ENCODE peak calls at places on chromosomes 6 and 20, in nine cellular contexts. One of them, this sample, is unnamed.

GRCh38 chr6:92888316-92888715 is 531.0 kb downstream of the EPHA7 start:
- DNase-seq in iris pigment epithelial cell: no peak
- DNase-seq in fibroblast of the aortic adventitia: no peak
- DNase-seq in ACHN: no peak
- DNase-seq in mesenchymal stem cell: no peak
- DNase-seq in activated CD8-positive, alpha-beta T cell treated with anti-CD3 and anti-CD28 coated beads for 36 hours: no peak
- DNase-seq in T1000: no peak
- DNase-seq in NCI-H2029 treated with DMSO at 0.1 percent for 48 hours: no peak
- DNase-seq in amniotic stem cell: no peak
- DNase-seq in this sample: no peak

GRCh38 chr6:139872635-139873034 is 498.2 kb upstream of the CITED2 start:
- DNase-seq in activated CD8-positive, alpha-beta T cell treated with anti-CD3 and anti-CD28 coated beads for 36 hours: no peak
- DNase-seq in ACHN: no peak
- DNase-seq in mesenchymal stem cell: no peak
- DNase-seq in T1000: no peak
- DNase-seq in NCI-H2029 treated with DMSO at 0.1 percent for 48 hours: no peak
- DNase-seq in amniotic stem cell: no peak
- DNase-seq in fibroblast of the aortic adventitia: peak
- DNase-seq in iris pigment epithelial cell: no peak
- DNase-seq in this sample: no peak

GRCh38 chr6:122107256-122107655 is 292.2 kb upstream of the HSF2 start:
- DNase-seq in amniotic stem cell: no peak
- DNase-seq in iris pigment epithelial cell: no peak
- DNase-seq in activated CD8-positive, alpha-beta T cell treated with anti-CD3 and anti-CD28 coated beads for 36 hours: no peak
- DNase-seq in ACHN: no peak
- DNase-seq in fibroblast of the aortic adventitia: no peak
- DNase-seq in T1000: no peak
- DNase-seq in NCI-H2029 treated with DMSO at 0.1 percent for 48 hours: no peak
- DNase-seq in mesenchymal stem cell: no peak
- DNase-seq in this sample: no peak

GRCh38 chr20:34516874-34517542 is 786 bp downstream of the DYNLRB1 start:
- DNase-seq in iris pigment epithelial cell: peak
- DNase-seq in NCI-H2029 treated with DMSO at 0.1 percent for 48 hours: no peak
- DNase-seq in fibroblast of the aortic adventitia: peak
- DNase-seq in mesenchymal stem cell: peak
- DNase-seq in T1000: no peak
- DNase-seq in activated CD8-positive, alpha-beta T cell treated with anti-CD3 and anti-CD28 coated beads for 36 hours: peak
- DNase-seq in amniotic stem cell: no peak
- DNase-seq in ACHN: peak
- DNase-seq in this sample: peak

GRCh38 chr20:4944918-4945317 is 56.4 kb downstream of the SLC23A2 start:
- DNase-seq in amniotic stem cell: no peak
- DNase-seq in NCI-H2029 treated with DMSO at 0.1 percent for 48 hours: no peak
- DNase-seq in fibroblast of the aortic adventitia: no peak
- DNase-seq in T1000: no peak
- DNase-seq in mesenchymal stem cell: no peak
- DNase-seq in activated CD8-positive, alpha-beta T cell treated with anti-CD3 and anti-CD28 coated beads for 36 hours: no peak
- DNase-seq in ACHN: no peak
- DNase-seq in iris pigment epithelial cell: no peak
- DNase-seq in this sample: no peak

GRCh38 chr20:5913166-5913565 is 37.2 kb downstream of the TRMT6 start:
- DNase-seq in iris pigment epithelial cell: no peak
- DNase-seq in activated CD8-positive, alpha-beta T cell treated with anti-CD3 and anti-CD28 coated beads for 36 hours: no peak
- DNase-seq in NCI-H2029 treated with DMSO at 0.1 percent for 48 hours: no peak
- DNase-seq in ACHN: no peak
- DNase-seq in amniotic stem cell: no peak
- DNase-seq in T1000: no peak
- DNase-seq in fibroblast of the aortic adventitia: no peak
- DNase-seq in mesenchymal stem cell: no peak
- DNase-seq in this sample: no peak

GRCh38 chr20:14568225-14568624 is 230.8 kb upstream of the FLRT3 start:
- DNase-seq in NCI-H2029 treated with DMSO at 0.1 percent for 48 hours: no peak
- DNase-seq in mesenchymal stem cell: no peak
- DNase-seq in ACHN: no peak
- DNase-seq in fibroblast of the aortic adventitia: no peak
- DNase-seq in amniotic stem cell: no peak
- DNase-seq in iris pigment epithelial cell: no peak
- DNase-seq in T1000: no peak
- DNase-seq in activated CD8-positive, alpha-beta T cell treated with anti-CD3 and anti-CD28 coated beads for 36 hours: no peak
- DNase-seq in this sample: no peak

GRCh38 chr6:43389713-43390265 is 20.3 kb upstream of the ZNF318 start:
- DNase-seq in ACHN: no peak
- DNase-seq in fibroblast of the aortic adventitia: no peak
- DNase-seq in activated CD8-positive, alpha-beta T cell treated with anti-CD3 and anti-CD28 coated beads for 36 hours: no peak
- DNase-seq in mesenchymal stem cell: no peak
- DNase-seq in iris pigment epithelial cell: no peak
- DNase-seq in amniotic stem cell: no peak
- DNase-seq in T1000: no peak
- DNase-seq in NCI-H2029 treated with DMSO at 0.1 percent for 48 hours: no peak
- DNase-seq in this sample: no peak

GRCh38 chr20:44886276-44886671 is 769 bp downstream of the YWHAB start:
- DNase-seq in T1000: no peak
- DNase-seq in ACHN: no peak
- DNase-seq in iris pigment epithelial cell: no peak
- DNase-seq in NCI-H2029 treated with DMSO at 0.1 percent for 48 hours: no peak
- DNase-seq in amniotic stem cell: no peak
- DNase-seq in mesenchymal stem cell: peak
- DNase-seq in activated CD8-positive, alpha-beta T cell treated with anti-CD3 and anti-CD28 coated beads for 36 hours: no peak
- DNase-seq in fibroblast of the aortic adventitia: no peak
- DNase-seq in this sample: peak

GRCh38 chr6:149244105-149244504 is 73.4 kb upstream of the TAB2 start:
- DNase-seq in activated CD8-positive, alpha-beta T cell treated with anti-CD3 and anti-CD28 coated beads for 36 hours: no peak
- DNase-seq in fibroblast of the aortic adventitia: no peak
- DNase-seq in T1000: no peak
- DNase-seq in amniotic stem cell: no peak
- DNase-seq in ACHN: no peak
- DNase-seq in NCI-H2029 treated with DMSO at 0.1 percent for 48 hours: no peak
- DNase-seq in iris pigment epithelial cell: no peak
- DNase-seq in mesenchymal stem cell: no peak
- DNase-seq in this sample: no peak

GRCh38 chr20:58268936-58269619 is 40.4 kb upstream of the RAB22A start:
- DNase-seq in fibroblast of the aortic adventitia: no peak
- DNase-seq in iris pigment epithelial cell: peak
- DNase-seq in activated CD8-positive, alpha-beta T cell treated with anti-CD3 and anti-CD28 coated beads for 36 hours: peak
- DNase-seq in mesenchymal stem cell: no peak
- DNase-seq in NCI-H2029 treated with DMSO at 0.1 percent for 48 hours: no peak
- DNase-seq in T1000: no peak
- DNase-seq in ACHN: no peak
- DNase-seq in amniotic stem cell: no peak
- DNase-seq in this sample: no peak

GRCh38 chr6:158751842-158752424 is 67.2 kb downstream of the EZR start:
- DNase-seq in amniotic stem cell: no peak
- DNase-seq in iris pigment epithelial cell: no peak
- DNase-seq in NCI-H2029 treated with DMSO at 0.1 percent for 48 hours: no peak
- DNase-seq in mesenchymal stem cell: no peak
- DNase-seq in T1000: no peak
- DNase-seq in fibroblast of the aortic adventitia: no peak
- DNase-seq in activated CD8-positive, alpha-beta T cell treated with anti-CD3 and anti-CD28 coated beads for 36 hours: no peak
- DNase-seq in ACHN: no peak
- DNase-seq in this sample: no peak

GRCh38 chr6:170444056-170444505 is 109.0 kb downstream of the PSMB1 start:
- DNase-seq in activated CD8-positive, alpha-beta T cell treated with anti-CD3 and anti-CD28 coated beads for 36 hours: no peak
- DNase-seq in NCI-H2029 treated with DMSO at 0.1 percent for 48 hours: peak
- DNase-seq in fibroblast of the aortic adventitia: no peak
- DNase-seq in iris pigment epithelial cell: no peak
- DNase-seq in T1000: no peak
- DNase-seq in ACHN: no peak
- DNase-seq in amniotic stem cell: no peak
- DNase-seq in mesenchymal stem cell: no peak
- DNase-seq in this sample: no peak

GRCh38 chr6:56343295-56343694 is 95.9 kb upstream of the COL21A1 start:
- DNase-seq in iris pigment epithelial cell: no peak
- DNase-seq in T1000: no peak
- DNase-seq in NCI-H2029 treated with DMSO at 0.1 percent for 48 hours: no peak
- DNase-seq in mesenchymal stem cell: no peak
- DNase-seq in ACHN: no peak
- DNase-seq in activated CD8-positive, alpha-beta T cell treated with anti-CD3 and anti-CD28 coated beads for 36 hours: no peak
- DNase-seq in amniotic stem cell: no peak
- DNase-seq in fibroblast of the aortic adventitia: no peak
- DNase-seq in this sample: peak

GRCh38 chr6:30700340-30700739 is 9.6 kb upstream of the NRM start:
- DNase-seq in T1000: no peak
- DNase-seq in fibroblast of the aortic adventitia: no peak
- DNase-seq in mesenchymal stem cell: no peak
- DNase-seq in activated CD8-positive, alpha-beta T cell treated with anti-CD3 and anti-CD28 coated beads for 36 hours: no peak
- DNase-seq in iris pigment epithelial cell: no peak
- DNase-seq in NCI-H2029 treated with DMSO at 0.1 percent for 48 hours: no peak
- DNase-seq in ACHN: no peak
- DNase-seq in amniotic stem cell: no peak
- DNase-seq in this sample: no peak

GRCh38 chr6:31350551-31350950 is 6.4 kb downstream of the HLA-B start:
- DNase-seq in NCI-H2029 treated with DMSO at 0.1 percent for 48 hours: no peak
- DNase-seq in mesenchymal stem cell: peak
- DNase-seq in iris pigment epithelial cell: no peak
- DNase-seq in ACHN: no peak
- DNase-seq in amniotic stem cell: no peak
- DNase-seq in T1000: no peak
- DNase-seq in activated CD8-positive, alpha-beta T cell treated with anti-CD3 and anti-CD28 coated beads for 36 hours: no peak
- DNase-seq in fibroblast of the aortic adventitia: no peak
- DNase-seq in this sample: no peak

GRCh38 chr6:137819740-137820139 is 47.3 kb upstream of the TNFAIP3 start:
- DNase-seq in mesenchymal stem cell: peak
- DNase-seq in fibroblast of the aortic adventitia: no peak
- DNase-seq in NCI-H2029 treated with DMSO at 0.1 percent for 48 hours: no peak
- DNase-seq in ACHN: no peak
- DNase-seq in activated CD8-positive, alpha-beta T cell treated with anti-CD3 and anti-CD28 coated beads for 36 hours: peak
- DNase-seq in amniotic stem cell: no peak
- DNase-seq in iris pigment epithelial cell: peak
- DNase-seq in T1000: no peak
- DNase-seq in this sample: no peak

GRCh38 chr6:30722280-30723112 is 2.3 kb downstream of the TUBB start:
- DNase-seq in fibroblast of the aortic adventitia: peak
- DNase-seq in mesenchymal stem cell: peak
- DNase-seq in amniotic stem cell: no peak
- DNase-seq in activated CD8-positive, alpha-beta T cell treated with anti-CD3 and anti-CD28 coated beads for 36 hours: peak
- DNase-seq in ACHN: peak
- DNase-seq in T1000: peak
- DNase-seq in NCI-H2029 treated with DMSO at 0.1 percent for 48 hours: peak
- DNase-seq in iris pigment epithelial cell: peak
- DNase-seq in this sample: peak

GRCh38 chr6:28634758-28635546 is 109.3 kb downstream of the GPX5 start:
- DNase-seq in amniotic stem cell: no peak
- DNase-seq in fibroblast of the aortic adventitia: peak
- DNase-seq in NCI-H2029 treated with DMSO at 0.1 percent for 48 hours: no peak
- DNase-seq in activated CD8-positive, alpha-beta T cell treated with anti-CD3 and anti-CD28 coated beads for 36 hours: no peak
- DNase-seq in ACHN: peak
- DNase-seq in iris pigment epithelial cell: peak
- DNase-seq in mesenchymal stem cell: peak
- DNase-seq in T1000: no peak
- DNase-seq in this sample: no peak

GRCh38 chr6:101541873-101542272 is 148.4 kb downstream of the GRIK2 start:
- DNase-seq in fibroblast of the aortic adventitia: no peak
- DNase-seq in ACHN: no peak
- DNase-seq in T1000: no peak
- DNase-seq in iris pigment epithelial cell: no peak
- DNase-seq in mesenchymal stem cell: no peak
- DNase-seq in activated CD8-positive, alpha-beta T cell treated with anti-CD3 and anti-CD28 coated beads for 36 hours: no peak
- DNase-seq in NCI-H2029 treated with DMSO at 0.1 percent for 48 hours: no peak
- DNase-seq in amniotic stem cell: no peak
- DNase-seq in this sample: no peak

GRCh38 chr6:75608955-75609533 is 7.4 kb downstream of the SENP6 start:
- DNase-seq in NCI-H2029 treated with DMSO at 0.1 percent for 48 hours: no peak
- DNase-seq in iris pigment epithelial cell: no peak
- DNase-seq in mesenchymal stem cell: no peak
- DNase-seq in fibroblast of the aortic adventitia: no peak
- DNase-seq in activated CD8-positive, alpha-beta T cell treated with anti-CD3 and anti-CD28 coated beads for 36 hours: no peak
- DNase-seq in amniotic stem cell: no peak
- DNase-seq in T1000: no peak
- DNase-seq in ACHN: no peak
- DNase-seq in this sample: no peak

GRCh38 chr20:62523473-62524203 is 47.8 kb upstream of the GATA5 start:
- DNase-seq in activated CD8-positive, alpha-beta T cell treated with anti-CD3 and anti-CD28 coated beads for 36 hours: peak
- DNase-seq in T1000: no peak
- DNase-seq in ACHN: no peak
- DNase-seq in NCI-H2029 treated with DMSO at 0.1 percent for 48 hours: no peak
- DNase-seq in fibroblast of the aortic adventitia: no peak
- DNase-seq in amniotic stem cell: no peak
- DNase-seq in iris pigment epithelial cell: no peak
- DNase-seq in mesenchymal stem cell: no peak
- DNase-seq in this sample: no peak

GRCh38 chr20:47358672-47359532 is 2.4 kb upstream of the ZMYND8 start:
- DNase-seq in T1000: peak
- DNase-seq in fibroblast of the aortic adventitia: peak
- DNase-seq in NCI-H2029 treated with DMSO at 0.1 percent for 48 hours: peak
- DNase-seq in ACHN: peak
- DNase-seq in activated CD8-positive, alpha-beta T cell treated with anti-CD3 and anti-CD28 coated beads for 36 hours: no peak
- DNase-seq in amniotic stem cell: peak
- DNase-seq in mesenchymal stem cell: peak
- DNase-seq in iris pigment epithelial cell: peak
- DNase-seq in this sample: peak

This sample was measured in fibroblast of villous mesenchyme.